ENCODE peak calls at places on chromosomes 13 and 19, in ten cellular contexts. N is right cardiac atrium, V is left ventricle myocardium superior, K is T-cell, W is right lobe of liver, T is HepG2, F is left lung, I is HCT116, G is lower lobe of right lung, A is heart right ventricle. L is an unnamed sample.
A peak's percentile ranks its signal among the peaks of the same experiment; 100 is the strongest.

GRCh38 chr13:78689011-78689410 is 30.1 kb upstream of the OBI1 start:
- ATAC-seq in V (no peak), I (no peak), T (peak; percentile 75), A (no peak), K (no peak), G (no peak), F (no peak), W (peak; percentile 58), N (no peak), L (no peak)

GRCh38 chr19:38720559-38721236 is 23.6 kb downstream of the CAPN12 start:
- ATAC-seq in A (no peak), T (no peak), V (no peak), W (no peak), F (no peak), N (no peak), I (no peak), G (no peak), K (no peak), L (no peak)

GRCh38 chr19:1648926-1649541 is 3.4 kb downstream of the TCF3 start:
- ATAC-seq in A (no peak), G (no peak), F (no peak), W (no peak), T (no peak), V (no peak), I (no peak), N (no peak), K (no peak), L (no peak)

GRCh38 chr19:16778796-16779411 is 50.3 kb upstream of the SIN3B start:
- ATAC-seq in V (peak; percentile 40), I (peak; percentile 98), A (peak; percentile 59), F (peak; percentile 77), T (peak; percentile 73), N (peak; percentile 57), K (peak; percentile 66), G (peak; percentile 59), W (peak; percentile 76), L (no peak)

GRCh38 chr13:91426913-91427312 is 28.5 kb downstream of the GPC5 start:
- ATAC-seq in W (no peak), N (no peak), V (no peak), K (no peak), A (no peak), G (no peak), I (no peak), T (no peak), F (no peak), L (no peak)

GRCh38 chr19:50205681-50206138 is 2.3 kb downstream of the MYH14 start:
- ATAC-seq in W (peak; percentile 21), N (no peak), F (peak; percentile 77), V (no peak), K (no peak), G (peak; percentile 78), T (peak; percentile 39), A (no peak), I (peak; percentile 0), L (no peak)

GRCh38 chr19:33302974-33303790 is 848 bp upstream of the CEBPA start:
- ATAC-seq in N (peak; percentile 57), W (peak; percentile 1), K (no peak), V (peak; percentile 71), T (peak; percentile 48), G (peak; percentile 75), A (peak; percentile 53), I (peak; percentile 50), F (peak; percentile 40), L (peak; percentile 69)

GRCh38 chr19:18558202-18558555 is 509 bp downstream of the KXD1 start:
- ATAC-seq in N (no peak), T (peak; percentile 37), F (no peak), G (peak; percentile 29), I (no peak), W (no peak), V (no peak), K (no peak), A (no peak), L (no peak)

GRCh38 chr19:53915000-53915399 is 5.9 kb downstream of the CACNG7 start:
- ATAC-seq in K (no peak), F (no peak), G (no peak), V (no peak), T (no peak), I (peak; percentile 74), N (no peak), W (no peak), A (no peak), L (no peak)

GRCh38 chr13:31970237-31970930 is 61.2 kb upstream of the FRY start:
- ATAC-seq in K (no peak), N (no peak), W (no peak), T (no peak), I (no peak), V (no peak), A (peak; percentile 47), G (no peak), F (no peak), L (no peak)

GRCh38 chr19:18470787-18471186 is 32.9 kb upstream of the ISYNA1 start:
- ATAC-seq in W (no peak), V (no peak), A (no peak), G (no peak), F (no peak), N (no peak), K (no peak), I (no peak), T (no peak), L (no peak)

GRCh38 chr19:10095622-10095947 is 6.9 kb downstream of the ANGPTL6 start:
- ATAC-seq in W (no peak), A (no peak), N (no peak), K (no peak), F (no peak), V (no peak), T (no peak), I (no peak), G (no peak), L (no peak)

GRCh38 chr19:4409123-4409933 is 6.9 kb downstream of the CHAF1A start:
- ATAC-seq in F (no peak), V (no peak), T (no peak), W (no peak), I (no peak), A (no peak), N (no peak), K (no peak), G (no peak), L (no peak)

GRCh38 chr13:83878691-83879410 is 3.4 kb downstream of the SLITRK1 start:
- ATAC-seq in F (no peak), V (no peak), G (no peak), T (no peak), N (no peak), I (no peak), K (no peak), A (no peak), W (no peak), L (no peak)

GRCh38 chr19:3520166-3521103 is 14.3 kb downstream of the FZR1 start:
- ATAC-seq in I (peak; percentile 66), T (peak; percentile 19), F (no peak), K (no peak), W (no peak), V (no peak), G (no peak), N (no peak), A (no peak), L (no peak)

L was measured in gastroesophageal sphincter.